ENCODE peak calls at places on chromosomes 5 and 9, in five cellular contexts. One of them, this sample, is unnamed.

GRCh38 chr5:154972476-154973080 is 31.7 kb downstream of the MRPL22 start:
- DNase-seq in B cell: no peak
- DNase-seq in RKO: peak; percentile 62
- DNase-seq in AG09319: peak; percentile 2
- DNase-seq in sciatic nerve: no peak
- DNase-seq in this sample: no peak

GRCh38 chr5:54251981-54252380 is 58.4 kb downstream of the ARL15 start:
- DNase-seq in B cell: no peak
- DNase-seq in RKO: no peak
- DNase-seq in AG09319: no peak
- DNase-seq in sciatic nerve: no peak
- DNase-seq in this sample: no peak

GRCh38 chr9:14706530-14707140 is 13.4 kb upstream of the ZDHHC21 start:
- DNase-seq in B cell: no peak
- DNase-seq in RKO: no peak
- DNase-seq in AG09319: no peak
- DNase-seq in sciatic nerve: no peak
- DNase-seq in this sample: no peak

GRCh38 chr9:94973491-94973941 is 247.0 kb downstream of the AOPEP start:
- DNase-seq in B cell: no peak
- DNase-seq in RKO: no peak
- DNase-seq in AG09319: no peak
- DNase-seq in sciatic nerve: no peak
- DNase-seq in this sample: no peak

GRCh38 chr9:137168907-137169763 is 716 bp downstream of the LRRC26 start:
- DNase-seq in B cell: no peak
- DNase-seq in RKO: peak; percentile 97
- DNase-seq in AG09319: no peak
- DNase-seq in sciatic nerve: no peak
- DNase-seq in this sample: no peak

GRCh38 chr5:43396762-43397304 is 15.4 kb downstream of the CCL28 start:
- DNase-seq in B cell: peak; percentile 73
- DNase-seq in RKO: no peak
- DNase-seq in AG09319: no peak
- DNase-seq in sciatic nerve: peak; percentile 64
- DNase-seq in this sample: peak; percentile 64

GRCh38 chr9:132955123-132955522 is 10.7 kb upstream of the TSC1 start:
- DNase-seq in B cell: no peak
- DNase-seq in RKO: no peak
- DNase-seq in AG09319: no peak
- DNase-seq in sciatic nerve: no peak
- DNase-seq in this sample: no peak

GRCh38 chr5:72936893-72937292 is 18.9 kb upstream of the FCHO2 start:
- DNase-seq in B cell: no peak
- DNase-seq in RKO: no peak
- DNase-seq in AG09319: no peak
- DNase-seq in sciatic nerve: no peak
- DNase-seq in this sample: no peak

GRCh38 chr9:79256691-79257213 is 315.0 kb upstream of the TLE4 start:
- DNase-seq in B cell: no peak
- DNase-seq in RKO: no peak
- DNase-seq in AG09319: no peak
- DNase-seq in sciatic nerve: no peak
- DNase-seq in this sample: no peak

GRCh38 chr9:127137640-127138360 is 15.4 kb upstream of the ANGPTL2 start:
- DNase-seq in B cell: no peak
- DNase-seq in RKO: no peak
- DNase-seq in AG09319: no peak
- DNase-seq in sciatic nerve: no peak
- DNase-seq in this sample: no peak

GRCh38 chr5:108884736-108885135 is 137.0 kb downstream of the FER start:
- DNase-seq in B cell: no peak
- DNase-seq in RKO: no peak
- DNase-seq in AG09319: no peak
- DNase-seq in sciatic nerve: no peak
- DNase-seq in this sample: no peak

GRCh38 chr9:106075568-106075967 is 381.2 kb downstream of the TMEM38B start:
- DNase-seq in B cell: no peak
- DNase-seq in RKO: no peak
- DNase-seq in AG09319: no peak
- DNase-seq in sciatic nerve: no peak
- DNase-seq in this sample: no peak

GRCh38 chr5:106401561-106401960 is 1269.2 kb downstream of the EFNA5 start:
- DNase-seq in B cell: no peak
- DNase-seq in RKO: no peak
- DNase-seq in AG09319: no peak
- DNase-seq in sciatic nerve: no peak
- DNase-seq in this sample: no peak

GRCh38 chr9:98191615-98192502 is 578 bp downstream of the CORO2A start:
- DNase-seq in B cell: no peak
- DNase-seq in RKO: no peak
- DNase-seq in AG09319: no peak
- DNase-seq in sciatic nerve: peak; percentile 65
- DNase-seq in this sample: no peak

GRCh38 chr9:29802454-29802853 is 2229.2 kb upstream of the C9orf72 start:
- DNase-seq in B cell: no peak
- DNase-seq in RKO: no peak
- DNase-seq in AG09319: no peak
- DNase-seq in sciatic nerve: no peak
- DNase-seq in this sample: no peak

GRCh38 chr5:179278119-179278518 is 67.1 kb downstream of the ADAMTS2 start:
- DNase-seq in B cell: no peak
- DNase-seq in RKO: peak; percentile 5
- DNase-seq in AG09319: no peak
- DNase-seq in sciatic nerve: no peak
- DNase-seq in this sample: no peak

This sample was measured in sigmoid colon.